ENCODE peak calls at places on chromosome 9, in ten cellular contexts. One of them, this sample, is unnamed.

GRCh38 chr9:127967151-127967809 is 13.5 kb downstream of the EEIG1 start:
- DNase-seq in pancreas: peak
- DNase-seq in AG04450: no peak
- DNase-seq in CD8-positive, alpha-beta memory T cell: no peak
- DNase-seq in GM23248: no peak
- DNase-seq in breast epithelium: no peak
- DNase-seq in endodermal cell: no peak
- DNase-seq in A549: no peak
- DNase-seq in choroid plexus epithelial cell: no peak
- DNase-seq in keratinocyte: no peak
- DNase-seq in this sample: no peak

GRCh38 chr9:104322581-104322980 is 181.5 kb upstream of the OR13F1 start:
- DNase-seq in choroid plexus epithelial cell: no peak
- DNase-seq in pancreas: no peak
- DNase-seq in GM23248: no peak
- DNase-seq in AG04450: no peak
- DNase-seq in endodermal cell: no peak
- DNase-seq in breast epithelium: no peak
- DNase-seq in CD8-positive, alpha-beta memory T cell: no peak
- DNase-seq in keratinocyte: no peak
- DNase-seq in A549: no peak
- DNase-seq in this sample: no peak

GRCh38 chr9:33719581-33720374 is 75.6 kb upstream of the PRSS3 start:
- DNase-seq in CD8-positive, alpha-beta memory T cell: no peak
- DNase-seq in GM23248: peak
- DNase-seq in breast epithelium: no peak
- DNase-seq in AG04450: no peak
- DNase-seq in choroid plexus epithelial cell: peak
- DNase-seq in A549: peak
- DNase-seq in endodermal cell: peak
- DNase-seq in keratinocyte: no peak
- DNase-seq in pancreas: peak
- DNase-seq in this sample: no peak

GRCh38 chr9:92350129-92350739 is 24.5 kb downstream of the CENPP start:
- DNase-seq in endodermal cell: no peak
- DNase-seq in keratinocyte: no peak
- DNase-seq in AG04450: no peak
- DNase-seq in CD8-positive, alpha-beta memory T cell: no peak
- DNase-seq in breast epithelium: no peak
- DNase-seq in choroid plexus epithelial cell: peak
- DNase-seq in GM23248: peak
- DNase-seq in pancreas: no peak
- DNase-seq in A549: no peak
- DNase-seq in this sample: peak

GRCh38 chr9:72445291-72446000 is 76.0 kb upstream of the TMC1 start:
- DNase-seq in choroid plexus epithelial cell: peak
- DNase-seq in breast epithelium: no peak
- DNase-seq in A549: no peak
- DNase-seq in pancreas: no peak
- DNase-seq in endodermal cell: no peak
- DNase-seq in AG04450: no peak
- DNase-seq in GM23248: peak
- DNase-seq in keratinocyte: no peak
- DNase-seq in CD8-positive, alpha-beta memory T cell: no peak
- DNase-seq in this sample: no peak

GRCh38 chr9:118985851-118986250 is 383.4 kb downstream of the BRINP1 start:
- DNase-seq in pancreas: no peak
- DNase-seq in CD8-positive, alpha-beta memory T cell: no peak
- DNase-seq in GM23248: no peak
- DNase-seq in AG04450: no peak
- DNase-seq in breast epithelium: no peak
- DNase-seq in A549: no peak
- DNase-seq in keratinocyte: no peak
- DNase-seq in choroid plexus epithelial cell: no peak
- DNase-seq in endodermal cell: no peak
- DNase-seq in this sample: no peak

GRCh38 chr9:132556701-132557100 is 25.7 kb upstream of the BARHL1 start:
- DNase-seq in CD8-positive, alpha-beta memory T cell: no peak
- DNase-seq in pancreas: no peak
- DNase-seq in keratinocyte: no peak
- DNase-seq in choroid plexus epithelial cell: no peak
- DNase-seq in breast epithelium: no peak
- DNase-seq in endodermal cell: no peak
- DNase-seq in GM23248: no peak
- DNase-seq in AG04450: no peak
- DNase-seq in A549: no peak
- DNase-seq in this sample: no peak

GRCh38 chr9:71680189-71680983 is 87.9 kb downstream of the CEMIP2 start:
- DNase-seq in endodermal cell: no peak
- DNase-seq in pancreas: no peak
- DNase-seq in keratinocyte: no peak
- DNase-seq in CD8-positive, alpha-beta memory T cell: no peak
- DNase-seq in A549: peak
- DNase-seq in breast epithelium: no peak
- DNase-seq in choroid plexus epithelial cell: peak
- DNase-seq in GM23248: peak
- DNase-seq in AG04450: no peak
- DNase-seq in this sample: peak

GRCh38 chr9:91411096-91411771 is 12.4 kb downstream of the NFIL3 start:
- DNase-seq in breast epithelium: no peak
- DNase-seq in keratinocyte: no peak
- DNase-seq in endodermal cell: no peak
- DNase-seq in AG04450: no peak
- DNase-seq in A549: no peak
- DNase-seq in GM23248: peak
- DNase-seq in choroid plexus epithelial cell: peak
- DNase-seq in CD8-positive, alpha-beta memory T cell: no peak
- DNase-seq in pancreas: no peak
- DNase-seq in this sample: peak

GRCh38 chr9:104774132-104774531 is 10.2 kb downstream of the NIPSNAP3B start:
- DNase-seq in GM23248: no peak
- DNase-seq in keratinocyte: no peak
- DNase-seq in CD8-positive, alpha-beta memory T cell: no peak
- DNase-seq in pancreas: no peak
- DNase-seq in endodermal cell: no peak
- DNase-seq in breast epithelium: no peak
- DNase-seq in AG04450: no peak
- DNase-seq in A549: no peak
- DNase-seq in choroid plexus epithelial cell: peak
- DNase-seq in this sample: no peak

GRCh38 chr9:130682490-130683121 is 11.0 kb upstream of the EXOSC2 start:
- DNase-seq in choroid plexus epithelial cell: peak
- DNase-seq in endodermal cell: peak
- DNase-seq in A549: peak
- DNase-seq in GM23248: peak
- DNase-seq in CD8-positive, alpha-beta memory T cell: peak
- DNase-seq in breast epithelium: peak
- DNase-seq in keratinocyte: no peak
- DNase-seq in AG04450: no peak
- DNase-seq in pancreas: peak
- DNase-seq in this sample: peak

GRCh38 chr9:110309661-110310060 is 28.0 kb downstream of the TXNDC8 start:
- DNase-seq in CD8-positive, alpha-beta memory T cell: no peak
- DNase-seq in endodermal cell: no peak
- DNase-seq in breast epithelium: no peak
- DNase-seq in GM23248: no peak
- DNase-seq in choroid plexus epithelial cell: no peak
- DNase-seq in keratinocyte: no peak
- DNase-seq in pancreas: no peak
- DNase-seq in A549: no peak
- DNase-seq in AG04450: no peak
- DNase-seq in this sample: no peak

GRCh38 chr9:110307191-110307590 is 30.5 kb downstream of the TXNDC8 start:
- DNase-seq in AG04450: no peak
- DNase-seq in pancreas: no peak
- DNase-seq in CD8-positive, alpha-beta memory T cell: no peak
- DNase-seq in A549: no peak
- DNase-seq in breast epithelium: no peak
- DNase-seq in keratinocyte: no peak
- DNase-seq in choroid plexus epithelial cell: no peak
- DNase-seq in GM23248: no peak
- DNase-seq in endodermal cell: no peak
- DNase-seq in this sample: no peak

GRCh38 chr9:110303136-110303535 is 34.5 kb downstream of the TXNDC8 start:
- DNase-seq in AG04450: no peak
- DNase-seq in choroid plexus epithelial cell: peak
- DNase-seq in A549: no peak
- DNase-seq in GM23248: peak
- DNase-seq in breast epithelium: no peak
- DNase-seq in pancreas: no peak
- DNase-seq in CD8-positive, alpha-beta memory T cell: no peak
- DNase-seq in keratinocyte: no peak
- DNase-seq in endodermal cell: no peak
- DNase-seq in this sample: peak

DNA sequence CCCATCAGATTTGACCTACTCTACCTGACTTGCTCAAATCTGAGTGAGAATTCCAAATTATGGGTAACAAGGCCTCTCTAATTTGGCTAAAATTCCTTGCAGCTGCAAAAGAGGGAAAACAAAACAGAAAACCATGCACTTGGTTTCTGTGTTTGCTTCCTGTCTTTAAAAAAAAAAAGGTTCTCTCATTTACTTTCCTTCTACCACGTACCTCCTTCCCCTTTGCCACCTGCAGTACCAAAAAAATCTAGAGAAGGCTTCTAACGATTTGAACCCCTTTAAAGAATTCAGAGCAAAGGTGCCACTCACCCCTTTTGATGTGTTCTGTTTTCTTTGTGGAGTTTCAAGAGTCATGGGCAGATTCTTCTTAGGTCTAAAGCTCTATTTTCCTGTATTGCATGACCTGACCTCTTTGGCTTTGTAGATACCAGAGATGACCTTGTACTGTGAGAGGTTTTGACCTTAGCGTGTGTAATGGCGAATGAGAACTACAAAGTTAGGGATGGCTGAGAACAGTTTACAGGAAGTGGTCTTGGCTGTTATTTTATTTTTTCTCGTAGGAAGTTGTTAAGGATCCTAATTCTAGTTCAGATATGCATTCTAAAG is 29.1 kb downstream of the TXNDC8 start:
- DNase-seq in endodermal cell: no peak
- DNase-seq in A549: no peak
- DNase-seq in keratinocyte: no peak
- DNase-seq in GM23248: no peak
- DNase-seq in choroid plexus epithelial cell: no peak
- DNase-seq in AG04450: no peak
- DNase-seq in pancreas: no peak
- DNase-seq in CD8-positive, alpha-beta memory T cell: no peak
- DNase-seq in breast epithelium: no peak
- DNase-seq in this sample: no peak
- H3K4me3 ChIP-seq in endodermal cell: no peak
- H3K4me3 ChIP-seq in A549: no peak
- H3K4me3 ChIP-seq in keratinocyte: no peak
- H3K4me3 ChIP-seq in GM23248: no peak
- H3K4me3 ChIP-seq in choroid plexus epithelial cell: no peak
- H3K4me3 ChIP-seq in AG04450: no peak
- H3K4me3 ChIP-seq in pancreas: no peak
- H3K4me3 ChIP-seq in CD8-positive, alpha-beta memory T cell: no peak
- H3K4me3 ChIP-seq in breast epithelium: no peak
- H3K4me3 ChIP-seq in this sample: no peak

GRCh38 chr9:32334112-32334511 is 50.3 kb upstream of the ACO1 start:
- DNase-seq in pancreas: no peak
- DNase-seq in GM23248: no peak
- DNase-seq in CD8-positive, alpha-beta memory T cell: no peak
- DNase-seq in A549: no peak
- DNase-seq in breast epithelium: no peak
- DNase-seq in keratinocyte: no peak
- DNase-seq in AG04450: no peak
- DNase-seq in endodermal cell: no peak
- DNase-seq in choroid plexus epithelial cell: no peak
- DNase-seq in this sample: no peak
- H3K4me3 ChIP-seq in pancreas: no peak
- H3K4me3 ChIP-seq in GM23248: no peak
- H3K4me3 ChIP-seq in CD8-positive, alpha-beta memory T cell: no peak
- H3K4me3 ChIP-seq in A549: no peak
- H3K4me3 ChIP-seq in breast epithelium: no peak
- H3K4me3 ChIP-seq in keratinocyte: no peak
- H3K4me3 ChIP-seq in AG04450: no peak
- H3K4me3 ChIP-seq in endodermal cell: no peak
- H3K4me3 ChIP-seq in choroid plexus epithelial cell: no peak
- H3K4me3 ChIP-seq in this sample: no peak

DNA sequence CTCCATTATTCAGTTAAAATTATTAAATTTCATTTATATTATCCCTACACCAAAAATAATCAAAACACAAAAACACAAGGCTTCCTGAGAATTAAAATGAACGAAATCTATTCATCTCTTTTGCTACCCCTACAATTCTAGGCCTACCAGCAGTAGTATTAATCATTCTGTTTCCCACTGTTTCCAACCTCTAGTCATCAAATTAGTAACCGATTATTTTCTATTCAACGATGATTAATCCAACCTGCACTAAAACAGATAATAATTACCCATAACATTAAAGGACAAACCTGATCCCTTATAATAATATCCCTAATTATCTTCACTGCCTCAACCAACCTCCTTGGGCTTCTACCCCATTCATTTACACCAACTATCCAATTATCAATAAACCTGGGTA is 86.0 kb downstream of the INSL6 start:
- DNase-seq in pancreas: no peak
- DNase-seq in CD8-positive, alpha-beta memory T cell: no peak
- DNase-seq in breast epithelium: no peak
- DNase-seq in choroid plexus epithelial cell: no peak
- DNase-seq in endodermal cell: no peak
- DNase-seq in GM23248: no peak
- DNase-seq in AG04450: no peak
- DNase-seq in keratinocyte: no peak
- DNase-seq in A549: no peak
- DNase-seq in this sample: no peak
- H3K4me3 ChIP-seq in pancreas: no peak
- H3K4me3 ChIP-seq in CD8-positive, alpha-beta memory T cell: no peak
- H3K4me3 ChIP-seq in breast epithelium: no peak
- H3K4me3 ChIP-seq in choroid plexus epithelial cell: no peak
- H3K4me3 ChIP-seq in endodermal cell: no peak
- H3K4me3 ChIP-seq in GM23248: no peak
- H3K4me3 ChIP-seq in AG04450: no peak
- H3K4me3 ChIP-seq in keratinocyte: no peak
- H3K4me3 ChIP-seq in A549: no peak
- H3K4me3 ChIP-seq in this sample: no peak

GRCh38 chr9:31736581-31737179 is 647.8 kb upstream of the ACO1 start:
- DNase-seq in GM23248: no peak
- DNase-seq in choroid plexus epithelial cell: no peak
- DNase-seq in pancreas: no peak
- DNase-seq in endodermal cell: no peak
- DNase-seq in AG04450: no peak
- DNase-seq in keratinocyte: no peak
- DNase-seq in breast epithelium: no peak
- DNase-seq in CD8-positive, alpha-beta memory T cell: no peak
- DNase-seq in A549: no peak
- DNase-seq in this sample: no peak

GRCh38 chr9:31730398-31730797 is 654.0 kb upstream of the ACO1 start:
- DNase-seq in choroid plexus epithelial cell: no peak
- DNase-seq in AG04450: no peak
- DNase-seq in breast epithelium: no peak
- DNase-seq in keratinocyte: no peak
- DNase-seq in CD8-positive, alpha-beta memory T cell: no peak
- DNase-seq in endodermal cell: no peak
- DNase-seq in GM23248: no peak
- DNase-seq in pancreas: peak
- DNase-seq in A549: no peak
- DNase-seq in this sample: no peak

DNA sequence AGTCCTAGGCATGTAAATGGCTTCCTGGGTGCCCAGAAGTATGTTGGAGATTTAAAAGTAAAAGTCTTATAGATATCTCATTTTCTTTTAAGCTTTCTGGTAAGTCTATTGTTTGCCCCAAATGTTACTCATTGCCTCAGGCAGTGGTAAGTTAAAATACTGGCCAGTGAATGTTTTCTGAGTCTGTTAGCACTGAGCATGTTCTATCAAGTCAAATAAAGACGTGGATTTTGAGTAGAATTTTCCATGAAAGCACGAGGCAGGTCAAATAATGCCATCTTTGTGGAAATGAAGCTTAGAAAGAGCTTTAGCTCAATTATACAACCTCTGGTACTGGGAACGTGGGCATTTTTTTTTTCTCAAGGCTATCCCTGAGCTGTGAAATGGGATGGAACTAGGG is 651.3 kb upstream of the ACO1 start:
- DNase-seq in keratinocyte: no peak
- DNase-seq in GM23248: no peak
- DNase-seq in endodermal cell: no peak
- DNase-seq in pancreas: no peak
- DNase-seq in choroid plexus epithelial cell: no peak
- DNase-seq in CD8-positive, alpha-beta memory T cell: no peak
- DNase-seq in A549: no peak
- DNase-seq in breast epithelium: no peak
- DNase-seq in AG04450: no peak
- DNase-seq in this sample: no peak
- H3K4me3 ChIP-seq in keratinocyte: no peak
- H3K4me3 ChIP-seq in GM23248: no peak
- H3K4me3 ChIP-seq in endodermal cell: no peak
- H3K4me3 ChIP-seq in pancreas: no peak
- H3K4me3 ChIP-seq in choroid plexus epithelial cell: no peak
- H3K4me3 ChIP-seq in CD8-positive, alpha-beta memory T cell: no peak
- H3K4me3 ChIP-seq in A549: no peak
- H3K4me3 ChIP-seq in breast epithelium: no peak
- H3K4me3 ChIP-seq in AG04450: no peak
- H3K4me3 ChIP-seq in this sample: no peak

This sample was measured in AG10803.